ENCODE peak calls at places on chromosomes 13 and 19, in four cellular contexts. M is stimulated activated CD4-positive, alpha-beta T cell treated with anti-CD3 and anti-CD28 coated beads, Interleukin-2, amount 100 ng/mL, for 48 hours; O is activated T-cell treated with anti-CD3 and anti-CD28 coated beads for 1 hour; N is NCI-H2171. F is an unnamed sample.

GRCh38 chr13:33366469-33367062 is 81.0 kb upstream of the STARD13 start:
- DNase-seq in M (no peak), O (no peak), N (no peak), F (no peak)

GRCh38 chr19:8221161-8221560 is 12.0 kb downstream of the CERS4 start:
- DNase-seq in M (no peak), O (no peak), N (no peak), F (peak)

GRCh38 chr13:51997641-51998330 is 13.5 kb downstream of the ATP7B start:
- DNase-seq in M (no peak), O (no peak), N (no peak), F (no peak)

GRCh38 chr19:45485301-45486077 is 11.4 kb downstream of the RTN2 start:
- DNase-seq in M (peak), O (peak), N (peak), F (peak)

GRCh38 chr13:101649490-101650126 is 197.1 kb downstream of the ITGBL1 start:
- DNase-seq in M (no peak), O (no peak), N (no peak), F (peak)

GRCh38 chr19:18193388-18194207 is 580 bp downstream of the MPV17L2 start:
- DNase-seq in M (no peak), O (no peak), N (no peak), F (peak)

GRCh38 chr19:44615529-44616247 is 2.3 kb downstream of the IGSF23 start:
- DNase-seq in M (no peak), O (no peak), N (no peak), F (no peak)

GRCh38 chr13:41315466-41316047 is 4.5 kb downstream of the NAA16 start:
- DNase-seq in M (no peak), O (no peak), N (no peak), F (no peak)

GRCh38 chr13:111903143-111903542 is 163.8 kb upstream of the SOX1 start:
- DNase-seq in M (no peak), O (no peak), N (no peak), F (no peak)

GRCh38 chr13:37870895-37871550 is 1.5 kb upstream of the TRPC4 start:
- DNase-seq in M (no peak), O (no peak), N (no peak), F (peak)

GRCh38 chr19:1047696-1048147 is 7.8 kb downstream of the ABCA7 start:
- DNase-seq in M (no peak), O (no peak), N (no peak), F (no peak)

GRCh38 chr19:10604460-10604980 is 17.4 kb upstream of the AP1M2 start:
- DNase-seq in M (no peak), O (no peak), N (no peak), F (no peak)

GRCh38 chr13:93915269-93915809 is 564.1 kb downstream of the DCT start:
- DNase-seq in M (no peak), O (no peak), N (no peak), F (peak)

GRCh38 chr13:100014621-100015020 is 33.0 kb downstream of the ZIC2 start:
- DNase-seq in M (no peak), O (no peak), N (no peak), F (no peak)

GRCh38 chr19:47487551-47488515 is 3.8 kb upstream of the KPTN start:
- DNase-seq in M (no peak), O (no peak), N (no peak), F (no peak)

F was measured in astrocyte of the hippocampus.